ENCODE peak calls at places on chromosome 13, in five cellular contexts. One of them, this sample, is unnamed.
A peak's percentile ranks its signal among the peaks of the same experiment; 100 is the strongest.

GRCh38 chr13:24284876-24285275 is 24.5 kb upstream of the C1QTNF9 start:
- DNase-seq in heart left ventricle: no peak
- DNase-seq in effector memory CD4-positive, alpha-beta T cell: no peak
- DNase-seq in CD4-positive, alpha-beta memory T cell: no peak
- DNase-seq in spleen: no peak
- DNase-seq in this sample: no peak

GRCh38 chr13:66296875-66297274 is 933.3 kb downstream of the PCDH9 start:
- DNase-seq in heart left ventricle: no peak
- DNase-seq in effector memory CD4-positive, alpha-beta T cell: no peak
- DNase-seq in CD4-positive, alpha-beta memory T cell: no peak
- DNase-seq in spleen: no peak
- DNase-seq in this sample: no peak

GRCh38 chr13:75494491-75494890 is 12.5 kb upstream of the TBC1D4 start:
- DNase-seq in heart left ventricle: no peak
- DNase-seq in effector memory CD4-positive, alpha-beta T cell: no peak
- DNase-seq in CD4-positive, alpha-beta memory T cell: no peak
- DNase-seq in spleen: no peak
- DNase-seq in this sample: no peak

GRCh38 chr13:71866173-71867091 is 572 bp downstream of the DACH1 start:
- DNase-seq in heart left ventricle: peak; percentile 25
- DNase-seq in effector memory CD4-positive, alpha-beta T cell: no peak
- DNase-seq in CD4-positive, alpha-beta memory T cell: no peak
- DNase-seq in spleen: peak; percentile 88
- DNase-seq in this sample: peak; percentile 31

GRCh38 chr13:48492123-48493075 is 40.5 kb downstream of the RCBTB2 start:
- DNase-seq in heart left ventricle: peak; percentile 86
- DNase-seq in effector memory CD4-positive, alpha-beta T cell: peak; percentile 59
- DNase-seq in CD4-positive, alpha-beta memory T cell: peak; percentile 80
- DNase-seq in spleen: peak; percentile 94
- DNase-seq in this sample: peak; percentile 52

GRCh38 chr13:36212789-36213188 is 1.6 kb downstream of the SOHLH2 start:
- DNase-seq in heart left ventricle: no peak
- DNase-seq in effector memory CD4-positive, alpha-beta T cell: no peak
- DNase-seq in CD4-positive, alpha-beta memory T cell: no peak
- DNase-seq in spleen: no peak
- DNase-seq in this sample: no peak

GRCh38 chr13:89951341-89951740 is 1396.1 kb upstream of the MIR17HG start:
- DNase-seq in heart left ventricle: no peak
- DNase-seq in effector memory CD4-positive, alpha-beta T cell: no peak
- DNase-seq in CD4-positive, alpha-beta memory T cell: no peak
- DNase-seq in spleen: no peak
- DNase-seq in this sample: no peak

GRCh38 chr13:47908200-47908902 is 92.7 kb downstream of the SUCLA2 start:
- DNase-seq in heart left ventricle: no peak
- DNase-seq in effector memory CD4-positive, alpha-beta T cell: no peak
- DNase-seq in CD4-positive, alpha-beta memory T cell: no peak
- DNase-seq in spleen: no peak
- DNase-seq in this sample: no peak

GRCh38 chr13:97235549-97236206 is 13.5 kb downstream of the MBNL2 start:
- DNase-seq in heart left ventricle: peak; percentile 62
- DNase-seq in effector memory CD4-positive, alpha-beta T cell: no peak
- DNase-seq in CD4-positive, alpha-beta memory T cell: no peak
- DNase-seq in spleen: no peak
- DNase-seq in this sample: peak; percentile 67

GRCh38 chr13:68368922-68369321 is 1138.8 kb upstream of the PCDH9 start:
- DNase-seq in heart left ventricle: no peak
- DNase-seq in effector memory CD4-positive, alpha-beta T cell: no peak
- DNase-seq in CD4-positive, alpha-beta memory T cell: no peak
- DNase-seq in spleen: no peak
- DNase-seq in this sample: no peak

GRCh38 chr13:99432637-99433542 is 68.4 kb upstream of the TM9SF2 start:
- DNase-seq in heart left ventricle: peak; percentile 72
- DNase-seq in effector memory CD4-positive, alpha-beta T cell: peak; percentile 87
- DNase-seq in CD4-positive, alpha-beta memory T cell: peak; percentile 80
- DNase-seq in spleen: peak; percentile 92
- DNase-seq in this sample: peak; percentile 52

GRCh38 chr13:105552078-105552477 is 983.4 kb downstream of the EFNB2 start:
- DNase-seq in heart left ventricle: no peak
- DNase-seq in effector memory CD4-positive, alpha-beta T cell: no peak
- DNase-seq in CD4-positive, alpha-beta memory T cell: no peak
- DNase-seq in spleen: no peak
- DNase-seq in this sample: no peak

GRCh38 chr13:93309886-93310520 is 83.4 kb downstream of the GPC6 start:
- DNase-seq in heart left ventricle: no peak
- DNase-seq in effector memory CD4-positive, alpha-beta T cell: no peak
- DNase-seq in CD4-positive, alpha-beta memory T cell: no peak
- DNase-seq in spleen: no peak
- DNase-seq in this sample: no peak

GRCh38 chr13:24985102-24985501 is 110.8 kb upstream of the PABPC3 start:
- DNase-seq in heart left ventricle: no peak
- DNase-seq in effector memory CD4-positive, alpha-beta T cell: no peak
- DNase-seq in CD4-positive, alpha-beta memory T cell: no peak
- DNase-seq in spleen: no peak
- DNase-seq in this sample: no peak

GRCh38 chr13:34748561-34748960 is 193.5 kb upstream of the NBEA start:
- DNase-seq in heart left ventricle: no peak
- DNase-seq in effector memory CD4-positive, alpha-beta T cell: no peak
- DNase-seq in CD4-positive, alpha-beta memory T cell: no peak
- DNase-seq in spleen: no peak
- DNase-seq in this sample: no peak

GRCh38 chr13:30908416-30908980 is 2.4 kb downstream of the MEDAG start:
- DNase-seq in heart left ventricle: peak; percentile 62
- DNase-seq in effector memory CD4-positive, alpha-beta T cell: no peak
- DNase-seq in CD4-positive, alpha-beta memory T cell: no peak
- DNase-seq in spleen: no peak
- DNase-seq in this sample: no peak

GRCh38 chr13:93687261-93687660 is 460.7 kb downstream of the GPC6 start:
- DNase-seq in heart left ventricle: no peak
- DNase-seq in effector memory CD4-positive, alpha-beta T cell: no peak
- DNase-seq in CD4-positive, alpha-beta memory T cell: no peak
- DNase-seq in spleen: no peak
- DNase-seq in this sample: no peak

GRCh38 chr13:64347662-64348061 is 2882.5 kb downstream of the PCDH9 start:
- DNase-seq in heart left ventricle: no peak
- DNase-seq in effector memory CD4-positive, alpha-beta T cell: no peak
- DNase-seq in CD4-positive, alpha-beta memory T cell: no peak
- DNase-seq in spleen: no peak
- DNase-seq in this sample: no peak

GRCh38 chr13:44452418-44452817 is 78.8 kb downstream of the SERP2 start:
- DNase-seq in heart left ventricle: no peak
- DNase-seq in effector memory CD4-positive, alpha-beta T cell: no peak
- DNase-seq in CD4-positive, alpha-beta memory T cell: no peak
- DNase-seq in spleen: no peak
- DNase-seq in this sample: no peak

GRCh38 chr13:43293561-43293960 is 270.2 kb downstream of the DNAJC15 start:
- DNase-seq in heart left ventricle: no peak
- DNase-seq in effector memory CD4-positive, alpha-beta T cell: no peak
- DNase-seq in CD4-positive, alpha-beta memory T cell: no peak
- DNase-seq in spleen: no peak
- DNase-seq in this sample: no peak

GRCh38 chr13:75583101-75583500 is 33.5 kb downstream of the UCHL3 start:
- DNase-seq in heart left ventricle: no peak
- DNase-seq in effector memory CD4-positive, alpha-beta T cell: no peak
- DNase-seq in CD4-positive, alpha-beta memory T cell: no peak
- DNase-seq in spleen: no peak
- DNase-seq in this sample: no peak

GRCh38 chr13:53198699-53199098 is 170.1 kb downstream of the OLFM4 start:
- DNase-seq in heart left ventricle: no peak
- DNase-seq in effector memory CD4-positive, alpha-beta T cell: no peak
- DNase-seq in CD4-positive, alpha-beta memory T cell: no peak
- DNase-seq in spleen: no peak
- DNase-seq in this sample: no peak

GRCh38 chr13:106997696-106998095 is 429.8 kb upstream of the ARGLU1 start:
- DNase-seq in heart left ventricle: no peak
- DNase-seq in effector memory CD4-positive, alpha-beta T cell: no peak
- DNase-seq in CD4-positive, alpha-beta memory T cell: no peak
- DNase-seq in spleen: no peak
- DNase-seq in this sample: no peak

GRCh38 chr13:109785141-109785891 is 1.1 kb downstream of the IRS2 start:
- DNase-seq in heart left ventricle: peak; percentile 50
- DNase-seq in effector memory CD4-positive, alpha-beta T cell: no peak
- DNase-seq in CD4-positive, alpha-beta memory T cell: peak; percentile 51
- DNase-seq in spleen: peak; percentile 92
- DNase-seq in this sample: peak; percentile 61

GRCh38 chr13:114020750-114021463 is 47.0 kb upstream of the C13orf46 start:
- DNase-seq in heart left ventricle: no peak
- DNase-seq in effector memory CD4-positive, alpha-beta T cell: no peak
- DNase-seq in CD4-positive, alpha-beta memory T cell: no peak
- DNase-seq in spleen: no peak
- DNase-seq in this sample: no peak

GRCh38 chr13:92390217-92390616 is 836.4 kb upstream of the GPC6 start:
- DNase-seq in heart left ventricle: no peak
- DNase-seq in effector memory CD4-positive, alpha-beta T cell: no peak
- DNase-seq in CD4-positive, alpha-beta memory T cell: no peak
- DNase-seq in spleen: no peak
- DNase-seq in this sample: no peak

GRCh38 chr13:19153782-19154450 is 27.7 kb downstream of the TUBA3C start:
- DNase-seq in heart left ventricle: no peak
- DNase-seq in effector memory CD4-positive, alpha-beta T cell: no peak
- DNase-seq in CD4-positive, alpha-beta memory T cell: no peak
- DNase-seq in spleen: no peak
- DNase-seq in this sample: no peak

GRCh38 chr13:46314587-46314986 is 72.5 kb downstream of the RUBCNL start:
- DNase-seq in heart left ventricle: no peak
- DNase-seq in effector memory CD4-positive, alpha-beta T cell: no peak
- DNase-seq in CD4-positive, alpha-beta memory T cell: no peak
- DNase-seq in spleen: no peak
- DNase-seq in this sample: no peak

GRCh38 chr13:36193151-36193855 is 21.1 kb downstream of the SOHLH2 start:
- DNase-seq in heart left ventricle: no peak
- DNase-seq in effector memory CD4-positive, alpha-beta T cell: no peak
- DNase-seq in CD4-positive, alpha-beta memory T cell: no peak
- DNase-seq in spleen: no peak
- DNase-seq in this sample: no peak

GRCh38 chr13:111893071-111893606 is 173.8 kb upstream of the SOX1 start:
- DNase-seq in heart left ventricle: no peak
- DNase-seq in effector memory CD4-positive, alpha-beta T cell: no peak
- DNase-seq in CD4-positive, alpha-beta memory T cell: no peak
- DNase-seq in spleen: no peak
- DNase-seq in this sample: no peak

GRCh38 chr13:77509221-77509620 is 26.3 kb upstream of the SCEL start:
- DNase-seq in heart left ventricle: no peak
- DNase-seq in effector memory CD4-positive, alpha-beta T cell: no peak
- DNase-seq in CD4-positive, alpha-beta memory T cell: no peak
- DNase-seq in spleen: no peak
- DNase-seq in this sample: no peak

GRCh38 chr13:48842316-48842715 is 133.4 kb upstream of the FNDC3A start:
- DNase-seq in heart left ventricle: no peak
- DNase-seq in effector memory CD4-positive, alpha-beta T cell: no peak
- DNase-seq in CD4-positive, alpha-beta memory T cell: no peak
- DNase-seq in spleen: no peak
- DNase-seq in this sample: no peak

GRCh38 chr13:100694722-100695644 is 20.4 kb upstream of the TMTC4 start:
- DNase-seq in heart left ventricle: no peak
- DNase-seq in effector memory CD4-positive, alpha-beta T cell: no peak
- DNase-seq in CD4-positive, alpha-beta memory T cell: no peak
- DNase-seq in spleen: peak; percentile 60
- DNase-seq in this sample: peak; percentile 53

GRCh38 chr13:73914119-73914518 is 220.1 kb downstream of the KLF12 start:
- DNase-seq in heart left ventricle: no peak
- DNase-seq in effector memory CD4-positive, alpha-beta T cell: no peak
- DNase-seq in CD4-positive, alpha-beta memory T cell: no peak
- DNase-seq in spleen: no peak
- DNase-seq in this sample: no peak
- H3K4me1 ChIP-seq in heart left ventricle: no peaks in the 10 kb centered on the region
- H3K4me1 ChIP-seq in effector memory CD4-positive, alpha-beta T cell: no peaks in the 10 kb centered on the region
- H3K4me1 ChIP-seq in CD4-positive, alpha-beta memory T cell: peaks cover 34% of the 10 kb centered on the region
- H3K4me1 ChIP-seq in spleen: peaks cover 15% of the 10 kb centered on the region
- H3K4me1 ChIP-seq in this sample: peaks cover 10% of the 10 kb centered on the region

GRCh38 chr13:20713014-20713376 is 9.5 kb downstream of the IL17D start:
- DNase-seq in heart left ventricle: no peak
- DNase-seq in effector memory CD4-positive, alpha-beta T cell: no peak
- DNase-seq in CD4-positive, alpha-beta memory T cell: no peak
- DNase-seq in spleen: no peak
- DNase-seq in this sample: no peak

GRCh38 chr13:20714161-20714560 is 10.7 kb downstream of the IL17D start:
- DNase-seq in heart left ventricle: no peak
- DNase-seq in effector memory CD4-positive, alpha-beta T cell: no peak
- DNase-seq in CD4-positive, alpha-beta memory T cell: no peak
- DNase-seq in spleen: no peak
- DNase-seq in this sample: no peak

GRCh38 chr13:20715340-20715732 is 11.8 kb downstream of the IL17D start:
- DNase-seq in heart left ventricle: no peak
- DNase-seq in effector memory CD4-positive, alpha-beta T cell: no peak
- DNase-seq in CD4-positive, alpha-beta memory T cell: no peak
- DNase-seq in spleen: no peak
- DNase-seq in this sample: no peak

GRCh38 chr13:20713751-20714150 is 10.3 kb downstream of the IL17D start:
- DNase-seq in heart left ventricle: no peak
- DNase-seq in effector memory CD4-positive, alpha-beta T cell: no peak
- DNase-seq in CD4-positive, alpha-beta memory T cell: no peak
- DNase-seq in spleen: no peak
- DNase-seq in this sample: no peak

DNA sequence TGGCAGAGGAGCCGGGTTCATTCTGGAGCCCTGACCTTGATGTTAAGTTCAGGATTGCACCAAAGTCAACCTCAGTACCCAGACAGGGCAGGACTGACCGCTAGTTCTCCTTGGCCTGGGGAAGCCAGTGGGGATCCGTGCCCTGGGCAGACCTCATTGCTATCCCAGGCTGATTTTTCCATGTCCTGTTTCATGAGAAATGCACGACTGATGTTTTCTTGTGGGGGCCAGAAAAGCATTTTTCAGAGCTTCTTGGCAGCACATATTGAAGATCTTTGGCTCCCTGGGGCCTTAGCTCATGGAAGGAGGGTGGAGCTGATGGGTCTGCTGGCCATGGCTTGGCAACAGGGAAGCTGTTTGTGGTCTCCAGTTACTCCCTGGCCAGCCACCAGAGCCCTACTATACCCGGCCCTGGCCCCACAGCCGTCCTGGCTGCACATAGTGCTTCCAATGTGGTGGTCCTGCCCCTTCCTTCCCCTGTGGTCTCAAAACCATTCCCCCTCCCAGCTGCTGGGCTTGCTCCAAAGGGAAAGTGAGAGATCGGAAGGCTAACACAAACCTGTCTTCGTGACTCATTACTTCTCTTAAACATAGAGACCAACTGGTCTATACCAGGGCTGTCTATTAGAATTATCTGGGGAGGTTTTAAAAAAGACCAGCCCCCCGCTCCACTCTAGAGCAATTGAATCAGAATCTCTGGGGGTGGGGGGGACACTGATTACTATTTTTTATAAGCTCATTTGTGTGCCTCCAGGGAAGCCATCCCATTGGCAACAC is 11.3 kb downstream of the IL17D start:
- DNase-seq in heart left ventricle: peak; percentile 60
- DNase-seq in effector memory CD4-positive, alpha-beta T cell: no peak
- DNase-seq in CD4-positive, alpha-beta memory T cell: no peak
- DNase-seq in spleen: no peak
- DNase-seq in this sample: no peak
- H3K27ac ChIP-seq in heart left ventricle: peak overlapping the region; percentile 20
- H3K27ac ChIP-seq in effector memory CD4-positive, alpha-beta T cell: no peak overlapping the region
- H3K27ac ChIP-seq in CD4-positive, alpha-beta memory T cell: no peak overlapping the region
- H3K27ac ChIP-seq in spleen: no peak overlapping the region
- H3K27ac ChIP-seq in this sample: no peak overlapping the region

GRCh38 chr13:50766043-50766442 is 77.4 kb downstream of the DLEU7 start:
- DNase-seq in heart left ventricle: no peak
- DNase-seq in effector memory CD4-positive, alpha-beta T cell: no peak
- DNase-seq in CD4-positive, alpha-beta memory T cell: no peak
- DNase-seq in spleen: no peak
- DNase-seq in this sample: no peak
- H3K4me1 ChIP-seq in heart left ventricle: no peaks in the 10 kb centered on the region
- H3K4me1 ChIP-seq in effector memory CD4-positive, alpha-beta T cell: no peaks in the 10 kb centered on the region
- H3K4me1 ChIP-seq in CD4-positive, alpha-beta memory T cell: no peaks in the 10 kb centered on the region
- H3K4me1 ChIP-seq in spleen: peaks cover 14% of the 10 kb centered on the region
- H3K4me1 ChIP-seq in this sample: no peaks in the 10 kb centered on the region

GRCh38 chr13:51588406-51588949 is 4.2 kb downstream of the WDFY2 start:
- DNase-seq in heart left ventricle: no peak
- DNase-seq in effector memory CD4-positive, alpha-beta T cell: no peak
- DNase-seq in CD4-positive, alpha-beta memory T cell: no peak
- DNase-seq in spleen: no peak
- DNase-seq in this sample: no peak
- H3K27ac ChIP-seq in heart left ventricle: no peak overlapping the region
- H3K27ac ChIP-seq in effector memory CD4-positive, alpha-beta T cell: no peak overlapping the region
- H3K27ac ChIP-seq in CD4-positive, alpha-beta memory T cell: no peak overlapping the region
- H3K27ac ChIP-seq in spleen: no peak overlapping the region
- H3K27ac ChIP-seq in this sample: no peak overlapping the region